ENCODE peak calls at places on chromosomes 5 and 9, in five cellular contexts. One of them, this sample, is unnamed.

GRCh38 chr9:108603141-108603540 is 252.6 kb downstream of the ACTL7B start:
- DNase-seq in adrenal gland: no peak
- DNase-seq in breast epithelium: peak; percentile 89
- DNase-seq in esophagus squamous epithelium: no peak
- DNase-seq in ovary: no peak
- DNase-seq in this sample: no peak

GRCh38 chr5:133841831-133842750 is 126.3 kb downstream of the C5orf15 start:
- DNase-seq in adrenal gland: no peak
- DNase-seq in breast epithelium: no peak
- DNase-seq in esophagus squamous epithelium: no peak
- DNase-seq in ovary: no peak
- DNase-seq in this sample: no peak

GRCh38 chr9:7212101-7212500 is 454.3 kb downstream of the KDM4C start:
- DNase-seq in adrenal gland: no peak
- DNase-seq in breast epithelium: no peak
- DNase-seq in esophagus squamous epithelium: no peak
- DNase-seq in ovary: no peak
- DNase-seq in this sample: no peak

GRCh38 chr9:87064311-87064710 is 117.0 kb upstream of the GAS1 start:
- DNase-seq in adrenal gland: no peak
- DNase-seq in breast epithelium: no peak
- DNase-seq in esophagus squamous epithelium: no peak
- DNase-seq in ovary: no peak
- DNase-seq in this sample: no peak

GRCh38 chr5:15513379-15513778 is 13.4 kb downstream of the FBXL7 start:
- DNase-seq in adrenal gland: no peak
- DNase-seq in breast epithelium: no peak
- DNase-seq in esophagus squamous epithelium: no peak
- DNase-seq in ovary: no peak
- DNase-seq in this sample: no peak

GRCh38 chr5:142106061-142106460 is 2.5 kb upstream of the NDFIP1 start:
- DNase-seq in adrenal gland: no peak
- DNase-seq in breast epithelium: no peak
- DNase-seq in esophagus squamous epithelium: no peak
- DNase-seq in ovary: peak; percentile 27
- DNase-seq in this sample: peak; percentile 66

GRCh38 chr5:66742083-66742895 is 146.1 kb downstream of the MAST4 start:
- DNase-seq in adrenal gland: peak; percentile 19
- DNase-seq in breast epithelium: no peak
- DNase-seq in esophagus squamous epithelium: no peak
- DNase-seq in ovary: peak; percentile 45
- DNase-seq in this sample: no peak

GRCh38 chr5:150783422-150783928 is 4.9 kb downstream of the SMIM3 start:
- DNase-seq in adrenal gland: peak; percentile 73
- DNase-seq in breast epithelium: peak; percentile 77
- DNase-seq in esophagus squamous epithelium: no peak
- DNase-seq in ovary: peak; percentile 76
- DNase-seq in this sample: peak; percentile 85

GRCh38 chr9:5455181-5455580 is 4.8 kb downstream of the CD274 start:
- DNase-seq in adrenal gland: no peak
- DNase-seq in breast epithelium: no peak
- DNase-seq in esophagus squamous epithelium: no peak
- DNase-seq in ovary: no peak
- DNase-seq in this sample: no peak

GRCh38 chr9:126689027-126689825 is 75.5 kb downstream of the LMX1B start:
- DNase-seq in adrenal gland: no peak
- DNase-seq in breast epithelium: no peak
- DNase-seq in esophagus squamous epithelium: no peak
- DNase-seq in ovary: no peak
- DNase-seq in this sample: no peak

GRCh38 chr9:19757745-19758144 is 31.1 kb downstream of the SLC24A2 start:
- DNase-seq in adrenal gland: no peak
- DNase-seq in breast epithelium: no peak
- DNase-seq in esophagus squamous epithelium: no peak
- DNase-seq in ovary: no peak
- DNase-seq in this sample: no peak

GRCh38 chr9:104906441-104907277 is 21.3 kb downstream of the ABCA1 start:
- DNase-seq in adrenal gland: peak; percentile 93
- DNase-seq in breast epithelium: peak; percentile 32
- DNase-seq in esophagus squamous epithelium: no peak
- DNase-seq in ovary: peak; percentile 46
- DNase-seq in this sample: peak; percentile 61

GRCh38 chr9:20559236-20559896 is 62.9 kb downstream of the MLLT3 start:
- DNase-seq in adrenal gland: no peak
- DNase-seq in breast epithelium: no peak
- DNase-seq in esophagus squamous epithelium: no peak
- DNase-seq in ovary: no peak
- DNase-seq in this sample: no peak

GRCh38 chr5:139016186-139016585 is 141.1 kb upstream of the LRRTM2 start:
- DNase-seq in adrenal gland: no peak
- DNase-seq in breast epithelium: no peak
- DNase-seq in esophagus squamous epithelium: no peak
- DNase-seq in ovary: no peak
- DNase-seq in this sample: no peak

GRCh38 chr9:105258225-105258737 is 13.8 kb downstream of the SLC44A1 start:
- DNase-seq in adrenal gland: no peak
- DNase-seq in breast epithelium: no peak
- DNase-seq in esophagus squamous epithelium: no peak
- DNase-seq in ovary: no peak
- DNase-seq in this sample: no peak

GRCh38 chr5:88279584-88279983 is 10.9 kb upstream of the TMEM161B start:
- DNase-seq in adrenal gland: no peak
- DNase-seq in breast epithelium: no peak
- DNase-seq in esophagus squamous epithelium: no peak
- DNase-seq in ovary: no peak
- DNase-seq in this sample: no peak

GRCh38 chr5:97618721-97619120 is 435.7 kb upstream of the RIOK2 start:
- DNase-seq in adrenal gland: no peak
- DNase-seq in breast epithelium: no peak
- DNase-seq in esophagus squamous epithelium: no peak
- DNase-seq in ovary: no peak
- DNase-seq in this sample: no peak

GRCh38 chr9:87464992-87465378 is 32.7 kb upstream of the DAPK1 start:
- DNase-seq in adrenal gland: no peak
- DNase-seq in breast epithelium: no peak
- DNase-seq in esophagus squamous epithelium: no peak
- DNase-seq in ovary: no peak
- DNase-seq in this sample: no peak

GRCh38 chr5:51381801-51382507 is 1.3 kb upstream of the ISL1 start:
- DNase-seq in adrenal gland: no peak
- DNase-seq in breast epithelium: no peak
- DNase-seq in esophagus squamous epithelium: no peak
- DNase-seq in ovary: no peak
- DNase-seq in this sample: no peak

GRCh38 chr9:3585616-3586015 is 59.8 kb upstream of the RFX3 start:
- DNase-seq in adrenal gland: no peak
- DNase-seq in breast epithelium: no peak
- DNase-seq in esophagus squamous epithelium: no peak
- DNase-seq in ovary: no peak
- DNase-seq in this sample: no peak

GRCh38 chr5:34597034-34597433 is 59.1 kb upstream of the RAI14 start:
- DNase-seq in adrenal gland: no peak
- DNase-seq in breast epithelium: no peak
- DNase-seq in esophagus squamous epithelium: no peak
- DNase-seq in ovary: no peak
- DNase-seq in this sample: no peak

GRCh38 chr9:124834586-124834985 is 18.7 kb upstream of the WDR38 start:
- DNase-seq in adrenal gland: no peak
- DNase-seq in breast epithelium: no peak
- DNase-seq in esophagus squamous epithelium: no peak
- DNase-seq in ovary: no peak
- DNase-seq in this sample: no peak

DNA sequence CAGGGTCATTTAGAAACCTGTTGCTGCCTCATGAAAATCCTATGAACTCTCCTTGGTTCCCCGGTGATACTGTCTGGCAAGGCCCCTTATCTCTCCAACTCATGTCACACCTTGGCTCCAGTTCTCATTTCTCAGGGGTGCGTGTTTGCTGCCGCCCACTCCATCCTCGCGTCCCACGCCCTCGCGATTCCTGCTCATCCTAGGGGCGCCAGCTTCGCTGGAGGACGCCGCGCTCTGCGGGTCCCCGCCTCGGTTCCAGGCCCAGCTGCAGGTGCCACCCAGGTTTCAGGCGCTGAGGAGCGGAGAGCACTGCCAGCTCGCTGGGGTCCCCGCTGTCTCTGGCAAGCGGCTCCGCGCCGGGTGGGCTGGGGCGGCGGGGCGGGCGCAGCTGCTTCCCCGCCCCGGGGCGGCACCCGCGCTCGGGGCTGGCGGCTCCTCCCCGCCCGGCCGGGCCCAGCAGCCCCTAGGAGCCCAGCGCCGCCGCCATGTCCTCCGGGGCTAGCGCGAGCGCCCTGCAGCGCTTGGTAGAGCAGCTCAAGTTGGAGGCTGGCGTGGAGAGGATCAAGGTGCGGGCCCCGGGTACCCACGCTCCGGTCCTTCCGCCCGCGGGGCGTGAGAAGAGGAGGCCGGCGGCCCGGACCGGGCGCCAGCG is at the start of gene GNG10:
- DNase-seq in adrenal gland: peak; percentile 63
- DNase-seq in breast epithelium: no peak
- DNase-seq in esophagus squamous epithelium: no peak
- DNase-seq in ovary: peak; percentile 44
- DNase-seq in this sample: peak; percentile 24
- TF ChIP-seq POLR2A in adrenal gland: peak; percentile 24
- TF ChIP-seq POLR2A in breast epithelium: no peak
- TF ChIP-seq POLR2A in esophagus squamous epithelium: peak; percentile 34
- TF ChIP-seq POLR2A in ovary: no peak
- TF ChIP-seq POLR2A in this sample: peak; percentile 55

GRCh38 chr9:123268950-123269302 is 540 bp upstream of the STRBP start:
- DNase-seq in adrenal gland: no peak
- DNase-seq in breast epithelium: no peak
- DNase-seq in esophagus squamous epithelium: no peak
- DNase-seq in ovary: no peak
- DNase-seq in this sample: no peak
- H3K27ac ChIP-seq in adrenal gland: no peak overlapping the region
- H3K27ac ChIP-seq in breast epithelium: peak overlapping the region; percentile 83
- H3K27ac ChIP-seq in esophagus squamous epithelium: peak overlapping the region; percentile 84
- H3K27ac ChIP-seq in ovary: no peak overlapping the region
- H3K27ac ChIP-seq in this sample: peak overlapping the region; percentile 28

DNA sequence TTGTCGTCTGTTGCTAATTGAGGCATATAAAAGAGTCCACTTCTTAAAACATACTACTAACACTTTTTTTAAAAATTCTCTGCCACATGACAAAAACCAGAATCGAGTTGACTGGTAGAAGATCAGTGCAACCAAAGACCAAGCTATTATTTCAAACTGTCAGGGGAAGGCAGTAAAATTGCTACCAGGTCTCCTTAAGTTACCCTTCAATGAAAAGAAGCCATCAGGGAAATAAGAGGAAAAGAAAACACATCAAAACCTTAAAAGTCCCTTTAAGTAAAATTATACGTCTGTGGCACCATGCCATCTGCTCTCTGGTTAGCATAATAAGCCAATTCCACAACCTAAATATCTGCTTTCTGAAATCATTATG is 9.6 kb downstream of the ZNF608 start:
- DNase-seq in adrenal gland: no peak
- DNase-seq in breast epithelium: no peak
- DNase-seq in esophagus squamous epithelium: no peak
- DNase-seq in ovary: no peak
- DNase-seq in this sample: no peak
- H3K4me3 ChIP-seq in adrenal gland: no peak overlapping the region
- H3K4me3 ChIP-seq in breast epithelium: no peak overlapping the region
- H3K4me3 ChIP-seq in esophagus squamous epithelium: no peak overlapping the region
- H3K4me3 ChIP-seq in ovary: no peak overlapping the region
- H3K4me3 ChIP-seq in this sample: no peak overlapping the region

GRCh38 chr9:129176786-129177442 is 1.1 kb downstream of the IER5L start:
- DNase-seq in adrenal gland: peak; percentile 53
- DNase-seq in breast epithelium: no peak
- DNase-seq in esophagus squamous epithelium: no peak
- DNase-seq in ovary: peak; percentile 66
- DNase-seq in this sample: peak; percentile 52

GRCh38 chr9:129178983-129179382 is 922 bp upstream of the IER5L start:
- DNase-seq in adrenal gland: no peak
- DNase-seq in breast epithelium: no peak
- DNase-seq in esophagus squamous epithelium: no peak
- DNase-seq in ovary: peak; percentile 45
- DNase-seq in this sample: no peak

GRCh38 chr9:129178579-129178909 is 483 bp upstream of the IER5L start:
- DNase-seq in adrenal gland: no peak
- DNase-seq in breast epithelium: no peak
- DNase-seq in esophagus squamous epithelium: no peak
- DNase-seq in ovary: no peak
- DNase-seq in this sample: no peak

GRCh38 chr9:129177443-129177790 is 644 bp downstream of the IER5L start:
- DNase-seq in adrenal gland: no peak
- DNase-seq in breast epithelium: no peak
- DNase-seq in esophagus squamous epithelium: no peak
- DNase-seq in ovary: no peak
- DNase-seq in this sample: no peak

DNA sequence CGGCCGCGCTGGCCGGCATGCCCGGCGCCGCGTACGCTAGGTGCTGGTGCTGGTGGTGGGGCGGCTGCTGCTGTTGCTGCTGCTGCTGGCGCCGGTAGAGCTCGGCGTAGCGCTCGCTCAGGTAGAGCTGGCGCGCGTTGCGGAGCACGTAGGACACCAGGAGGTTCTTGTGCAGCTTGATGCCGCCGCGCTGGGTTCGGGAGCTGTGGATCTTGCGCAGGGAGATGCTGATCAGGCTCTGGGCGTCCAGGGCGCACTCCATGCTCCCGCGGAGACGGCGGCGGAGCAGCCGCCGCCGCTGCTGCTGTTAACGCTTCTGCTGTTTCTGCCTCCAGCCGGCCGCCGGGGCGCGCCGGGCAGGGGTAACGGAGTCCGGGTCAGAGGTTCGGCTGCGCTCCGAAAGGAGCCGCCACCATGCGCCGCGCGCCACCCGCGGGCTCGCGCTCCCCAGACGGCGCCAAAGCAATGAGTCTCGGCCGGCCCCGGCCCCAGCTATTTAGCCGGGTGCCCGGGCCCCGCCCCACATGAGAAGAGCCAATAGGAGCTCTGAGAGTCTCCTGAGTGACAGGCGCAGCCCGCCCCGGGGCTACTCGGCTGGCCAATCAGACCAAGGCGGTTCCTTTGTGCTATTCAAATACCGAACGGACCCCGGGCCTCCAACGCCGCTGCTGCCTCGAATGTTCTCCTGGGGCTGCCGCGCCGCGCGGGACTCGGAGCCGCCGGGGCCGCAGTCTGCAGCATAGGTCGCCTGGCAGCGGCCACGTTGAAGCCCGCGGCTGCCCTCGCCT is at the start of gene IER5L:
- DNase-seq in adrenal gland: peak; percentile 97
- DNase-seq in breast epithelium: peak; percentile 97
- DNase-seq in esophagus squamous epithelium: peak; percentile 76
- DNase-seq in ovary: peak; percentile 97
- DNase-seq in this sample: peak; percentile 97
- TF ChIP-seq POLR2A in adrenal gland: peak; percentile 96
- TF ChIP-seq POLR2A in breast epithelium: peak; percentile 96
- TF ChIP-seq POLR2A in esophagus squamous epithelium: peak; percentile 98
- TF ChIP-seq POLR2A in ovary: peak; percentile 95
- TF ChIP-seq POLR2A in this sample: peak; percentile 98

GRCh38 chr5:177453852-177454396 is 7.3 kb downstream of the PRR7 start:
- DNase-seq in adrenal gland: peak; percentile 48
- DNase-seq in breast epithelium: no peak
- DNase-seq in esophagus squamous epithelium: no peak
- DNase-seq in ovary: peak; percentile 62
- DNase-seq in this sample: peak; percentile 52
- H3K27ac ChIP-seq in adrenal gland: no peak overlapping the region
- H3K27ac ChIP-seq in breast epithelium: peak overlapping the region; percentile 82
- H3K27ac ChIP-seq in esophagus squamous epithelium: peak overlapping the region; percentile 77
- H3K27ac ChIP-seq in ovary: no peak overlapping the region
- H3K27ac ChIP-seq in this sample: no peak overlapping the region

GRCh38 chr5:57229315-57229714 is 55.5 kb downstream of the GPBP1 start:
- DNase-seq in adrenal gland: no peak
- DNase-seq in breast epithelium: no peak
- DNase-seq in esophagus squamous epithelium: no peak
- DNase-seq in ovary: no peak
- DNase-seq in this sample: no peak
- H3K4me3 ChIP-seq in adrenal gland: no peak overlapping the region
- H3K4me3 ChIP-seq in breast epithelium: no peak overlapping the region
- H3K4me3 ChIP-seq in esophagus squamous epithelium: no peak overlapping the region
- H3K4me3 ChIP-seq in ovary: no peak overlapping the region
- H3K4me3 ChIP-seq in this sample: no peak overlapping the region